ENCODE peak calls at places on chromosomes 13 and 19, in eight cellular contexts. I is cardiac muscle cell, T is A549, N is uterus, H is progenitor cell of endocrine pancreas, E is hepatocyte, F is Calu3, Z is brain microvascular endothelial cell. S is an unnamed sample.

GRCh38 chr13:75307370-75307984 is 174.5 kb downstream of the TBC1D4 start:
- DNase-seq in E (no peak), I (no peak), H (no peak), T (no peak), F (no peak), Z (no peak), N (no peak), S (no peak)

GRCh38 chr13:30000373-30000770 is 150.0 kb upstream of the UBL3 start:
- DNase-seq in Z (no peak), N (no peak), I (no peak), T (no peak), H (no peak), E (no peak), F (no peak), S (no peak)

GRCh38 chr19:45020071-45020470 is 18.8 kb upstream of the CLASRP start:
- DNase-seq in H (no peak), E (no peak), F (no peak), N (no peak), T (no peak), Z (no peak), I (no peak), S (no peak)

GRCh38 chr13:48160879-48161278 is 66.0 kb upstream of the MED4 start:
- DNase-seq in H (no peak), N (no peak), E (no peak), I (peak; percentile 21), F (no peak), T (no peak), Z (peak; percentile 18), S (peak; percentile 72)

GRCh38 chr19:46704379-46705076 is 12.4 kb downstream of the PRKD2 start:
- DNase-seq in N (peak; percentile 75), T (peak; percentile 90), F (peak; percentile 50), E (peak; percentile 61), I (peak; percentile 51), Z (peak; percentile 37), H (peak; percentile 63), S (peak; percentile 59)

GRCh38 chr13:86976521-86977324 is 694.4 kb upstream of the SLITRK5 start:
- DNase-seq in F (no peak), E (no peak), T (no peak), I (no peak), H (no peak), N (no peak), Z (no peak), S (no peak)

GRCh38 chr19:5093953-5094718 is 125.2 kb downstream of the KDM4B start:
- DNase-seq in H (no peak), I (no peak), Z (no peak), E (no peak), N (no peak), T (no peak), F (no peak), S (no peak)

GRCh38 chr19:41703602-41704293 is 4.7 kb upstream of the CEACAM5 start:
- DNase-seq in I (no peak), H (no peak), T (no peak), Z (no peak), E (no peak), F (no peak), N (peak; percentile 4), S (no peak)

GRCh38 chr19:19502808-19503602 is 12.3 kb downstream of the TSSK6 start:
- DNase-seq in H (no peak), F (no peak), T (no peak), N (no peak), E (no peak), I (no peak), Z (no peak), S (no peak)

GRCh38 chr19:40471111-40471510 is 4.3 kb downstream of the SPTBN4 start:
- DNase-seq in Z (no peak), H (no peak), F (no peak), T (no peak), N (no peak), I (no peak), E (no peak), S (no peak)

GRCh38 chr13:113862766-113863510 is 938 bp downstream of the GAS6 start:
- DNase-seq in E (peak; percentile 63), Z (no peak), F (no peak), I (peak; percentile 25), N (peak; percentile 59), H (no peak), T (peak; percentile 32), S (peak; percentile 45)

GRCh38 chr13:37187110-37187509 is 81.6 kb upstream of the CSNK1A1L start:
- DNase-seq in I (peak; percentile 13), T (no peak), Z (peak; percentile 38), F (no peak), N (no peak), H (no peak), E (no peak), S (no peak)

GRCh38 chr13:93079294-93079693 is 147.3 kb upstream of the GPC6 start:
- DNase-seq in N (no peak), H (no peak), Z (peak; percentile 40), E (no peak), F (no peak), I (peak; percentile 68), T (no peak), S (peak; percentile 43)

GRCh38 chr19:33438987-33439781 is 65.7 kb downstream of the CEBPG start:
- DNase-seq in F (no peak), N (no peak), E (no peak), T (no peak), Z (no peak), I (no peak), H (no peak), S (no peak)

GRCh38 chr13:107834717-107835116 is 380.6 kb downstream of the LIG4 start:
- DNase-seq in E (no peak), Z (peak; percentile 16), F (no peak), N (no peak), H (no peak), T (no peak), I (peak; percentile 11), S (no peak)

GRCh38 chr19:42098781-42099180 is 22.8 kb downstream of the ZNF574 start:
- DNase-seq in H (no peak), Z (no peak), T (no peak), I (no peak), F (no peak), E (no peak), N (no peak), S (no peak)

GRCh38 chr13:29993716-29994488 is 143.5 kb upstream of the UBL3 start:
- DNase-seq in T (no peak), F (no peak), Z (peak; percentile 47), E (no peak), H (no peak), I (peak; percentile 22), N (no peak), S (no peak)

GRCh38 chr19:917323-918151 is at the start of gene KISS1R:
- DNase-seq in T (peak; percentile 51), N (no peak), I (no peak), E (peak; percentile 74), H (peak; percentile 73), Z (no peak), F (peak; percentile 40), S (no peak)
- TF ChIP-seq CTCF in T (peak; percentile 66), N (peak; percentile 6), I (peak; percentile 44), E (peak; percentile 63), H (peak; percentile 84), Z (peak; percentile 43), F (peak; percentile 48), S (peak; percentile 25)

DNA sequence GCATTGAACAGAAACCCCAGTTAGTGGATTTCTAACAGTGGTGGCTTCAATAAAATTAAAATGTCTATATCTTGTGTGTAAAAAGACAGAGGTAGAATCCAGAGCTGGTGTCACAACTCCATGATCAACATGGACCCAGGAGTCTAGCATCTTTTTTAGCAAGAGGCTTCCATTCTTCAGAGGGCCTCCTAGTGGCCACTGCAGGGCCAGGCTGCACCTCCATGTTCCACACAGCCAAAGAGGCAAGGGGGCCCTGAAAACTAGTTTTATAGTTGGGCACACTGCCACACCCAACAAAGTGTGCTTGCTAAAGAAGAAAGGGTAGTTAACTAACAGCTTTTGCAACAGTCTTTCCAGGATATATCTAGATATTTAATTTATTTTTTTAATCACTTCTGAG is 12.9 kb downstream of the N4BP2L1 start:
- DNase-seq in I (peak; percentile 21), H (no peak), T (peak; percentile 8), E (no peak), N (no peak), F (peak; percentile 10), Z (no peak), S (peak; percentile 26)
- TF ChIP-seq CTCF in I (peak; percentile 65), H (peak; percentile 51), T (peak; percentile 25), E (peak; percentile 30), N (no peak), F (peak; percentile 33), Z (peak; percentile 86), S (peak; percentile 82)

DNA sequence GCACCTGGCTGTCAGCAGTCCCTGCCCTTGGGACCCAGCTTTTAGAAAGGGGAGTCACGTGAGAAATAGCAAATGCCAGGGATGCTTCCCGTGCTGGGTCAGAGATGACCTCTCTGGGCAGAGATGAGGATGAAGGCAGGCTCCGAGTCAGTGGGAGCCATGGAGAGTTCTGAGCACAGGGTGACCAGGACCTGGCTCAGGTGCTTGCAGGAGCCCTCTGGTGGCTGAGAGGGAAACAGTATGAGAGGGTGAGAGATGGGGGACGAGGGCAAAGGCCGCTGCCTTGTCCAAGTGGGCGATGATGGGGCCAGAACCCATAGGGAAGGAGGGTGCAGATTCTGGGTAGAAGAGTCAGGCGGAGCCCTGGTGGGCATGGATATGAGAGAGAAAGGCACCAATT is 15.8 kb downstream of the TMED1 start:
- DNase-seq in H (no peak), E (peak; percentile 8), N (no peak), I (no peak), T (peak; percentile 13), F (peak; percentile 14), Z (no peak), S (no peak)
- TF ChIP-seq CTCF in H (peak; percentile 22), E (peak; percentile 3), N (no peak), I (no peak), T (no peak), F (no peak), Z (peak; percentile 58), S (peak; percentile 29)

GRCh38 chr19:53812335-53812734 is 11.8 kb downstream of the NLRP12 start:
- DNase-seq in T (no peak), F (no peak), H (no peak), E (no peak), N (no peak), Z (no peak), I (no peak), S (no peak)
- TF ChIP-seq CTCF in T (peak; percentile 23), F (peak; percentile 42), H (peak; percentile 41), E (peak; percentile 16), N (no peak), Z (peak; percentile 45), I (peak; percentile 25), S (peak; percentile 27)

GRCh38 chr13:98202026-98202425 is 25.0 kb upstream of the RNF113B start:
- DNase-seq in H (no peak), F (no peak), E (no peak), T (no peak), Z (no peak), I (no peak), N (no peak), S (no peak)
- TF ChIP-seq CTCF in H (no peak), F (no peak), E (no peak), T (no peak), Z (no peak), I (no peak), N (no peak), S (no peak)

S was measured in cardiac fibroblast.